ENCODE peak calls at places on chromosomes 6 and 20, in eight cellular contexts. M, I, B, A, J, N, Y and F are unnamed samples.
A peak's percentile ranks its signal among the peaks of the same experiment; 100 is the strongest.

GRCh38 chr20:48015943-48016723 is 230.9 kb upstream of the SULF2 start:
- DNase-seq in M (peak; percentile 13), I (no peak), B (no peak), A (no peak), J (no peak), N (peak; percentile 99), Y (no peak), F (no peak)

GRCh38 chr6:135540207-135540877 is 42.8 kb upstream of the AHI1 start:
- DNase-seq in M (peak; percentile 7), I (no peak), B (no peak), A (no peak), J (no peak), N (peak; percentile 49), Y (no peak), F (no peak)

GRCh38 chr20:6863355-6863754 is 95.9 kb downstream of the BMP2 start:
- DNase-seq in M (no peak), I (no peak), B (no peak), A (no peak), J (no peak), N (no peak), Y (no peak), F (no peak)

GRCh38 chr6:24738732-24739131 is 19.8 kb upstream of the C6orf62 start:
- DNase-seq in M (no peak), I (no peak), B (no peak), A (no peak), J (no peak), N (no peak), Y (no peak), F (no peak)

GRCh38 chr6:116966675-116967576 is 89.9 kb downstream of the RFX6 start:
- DNase-seq in M (no peak), I (no peak), B (no peak), A (no peak), J (no peak), N (no peak), Y (no peak), F (no peak)

GRCh38 chr6:34601706-34602105 is 45.6 kb upstream of the SPDEF start:
- DNase-seq in M (no peak), I (no peak), B (no peak), A (no peak), J (peak; percentile 89), N (no peak), Y (no peak), F (peak; percentile 92)

GRCh38 chr20:1422756-1423155 is 29.9 kb upstream of the FKBP1A start:
- DNase-seq in M (peak; percentile 44), I (no peak), B (no peak), A (no peak), J (no peak), N (no peak), Y (no peak), F (no peak)

GRCh38 chr6:97653517-97653916 is 370.5 kb upstream of the MMS22L start:
- DNase-seq in M (no peak), I (no peak), B (no peak), A (no peak), J (no peak), N (no peak), Y (no peak), F (no peak)

GRCh38 chr6:81820422-81820821 is 67.9 kb upstream of the TENT5A start:
- DNase-seq in M (no peak), I (no peak), B (no peak), A (no peak), J (no peak), N (no peak), Y (no peak), F (no peak)

GRCh38 chr6:30006170-30007131 is 54.6 kb upstream of the POLR1H start:
- DNase-seq in M (no peak), I (no peak), B (no peak), A (peak; percentile 11), J (no peak), N (no peak), Y (no peak), F (no peak)

GRCh38 chr6:168631589-168631988 is 190.6 kb downstream of the SMOC2 start:
- DNase-seq in M (no peak), I (no peak), B (no peak), A (no peak), J (no peak), N (no peak), Y (no peak), F (peak; percentile 3)